ENCODE peak calls at places on chromosomes 3 and 15, in six cellular contexts. N is tibial artery, O is mammary epithelial cell, R is brain microvascular endothelial cell, P is AG10803, D is foreskin fibroblast. W is an unnamed sample.

GRCh38 chr3:78737988-78738387 is 1029.8 kb downstream of the ROBO1 start:
- DNase-seq in N (no peak), O (peak; percentile 46), R (no peak), P (no peak), D (no peak), W (no peak)

GRCh38 chr3:24678441-24678865 is 183.8 kb upstream of the THRB start:
- DNase-seq in N (no peak), O (peak; percentile 94), R (peak; percentile 95), P (peak; percentile 98), D (peak; percentile 82), W (peak; percentile 85)

GRCh38 chr15:83947156-83947555 is 288.4 kb upstream of the GOLGA6L4 start:
- DNase-seq in N (no peak), O (no peak), R (no peak), P (no peak), D (no peak), W (no peak)

GRCh38 chr15:31435891-31436628 is 109.4 kb downstream of the KLF13 start:
- DNase-seq in N (peak; percentile 82), O (no peak), R (no peak), P (peak; percentile 44), D (no peak), W (no peak)

GRCh38 chr3:59300727-59301134 is 250.9 kb upstream of the CFAP20DC start:
- DNase-seq in N (no peak), O (peak; percentile 88), R (no peak), P (no peak), D (no peak), W (no peak)

GRCh38 chr15:59138243-59138642 is 33.3 kb downstream of the CCNB2 start:
- DNase-seq in N (no peak), O (no peak), R (peak; percentile 41), P (peak; percentile 24), D (no peak), W (no peak)

GRCh38 chr15:81899024-81899423 is 146.8 kb downstream of the MEX3B start:
- DNase-seq in N (no peak), O (no peak), R (no peak), P (no peak), D (no peak), W (no peak)

GRCh38 chr3:37453393-37454391 is 279.3 kb upstream of the LRRFIP2 start:
- DNase-seq in N (peak; percentile 92), O (no peak), R (no peak), P (no peak), D (no peak), W (no peak)

GRCh38 chr15:76951161-76951714 is 19.7 kb downstream of the RCN2 start:
- DNase-seq in N (no peak), O (no peak), R (no peak), P (no peak), D (no peak), W (no peak)

GRCh38 chr3:77381426-77381825 is 341.5 kb downstream of the ROBO2 start:
- DNase-seq in N (no peak), O (no peak), R (no peak), P (no peak), D (no peak), W (no peak)

GRCh38 chr3:58236527-58237237 is 910 bp upstream of the ABHD6 start:
- DNase-seq in N (no peak), O (no peak), R (no peak), P (no peak), D (no peak), W (no peak)

GRCh38 chr15:70480196-70480856 is 283.0 kb downstream of the UACA start:
- DNase-seq in N (no peak), O (no peak), R (no peak), P (no peak), D (no peak), W (no peak)

GRCh38 chr3:120634539-120634938 is 38.4 kb downstream of the NDUFB4 start:
- DNase-seq in N (no peak), O (peak; percentile 20), R (no peak), P (no peak), D (no peak), W (no peak)

GRCh38 chr3:124351430-124352142 is 359.7 kb upstream of the ROPN1 start:
- DNase-seq in N (no peak), O (peak; percentile 28), R (peak; percentile 66), P (peak; percentile 79), D (peak; percentile 34), W (peak; percentile 40)

GRCh38 chr3:160154033-160154432 is 71.2 kb upstream of the C3orf80 start:
- DNase-seq in N (no peak), O (peak; percentile 40), R (peak; percentile 52), P (peak; percentile 32), D (no peak), W (peak; percentile 20)

GRCh38 chr15:96326551-96327154 is 3.8 kb upstream of the NR2F2 start:
- DNase-seq in N (peak; percentile 78), O (peak; percentile 62), R (peak; percentile 39), P (peak; percentile 75), D (peak; percentile 53), W (peak; percentile 46)

GRCh38 chr3:120098710-120099109 is 4.5 kb upstream of the GSK3B start:
- DNase-seq in N (no peak), O (peak; percentile 49), R (no peak), P (no peak), D (no peak), W (no peak)

GRCh38 chr3:143121240-143122088 is 1.9 kb downstream of the CHST2 start:
- DNase-seq in N (no peak), O (peak; percentile 36), R (peak; percentile 86), P (peak; percentile 53), D (peak; percentile 87), W (no peak)

GRCh38 chr3:158109804-158110657 is at the start of gene RSRC1:
- DNase-seq in N (peak; percentile 90), O (peak; percentile 89), R (peak; percentile 90), P (peak; percentile 89), D (peak; percentile 89), W (peak; percentile 62)

GRCh38 chr3:185082149-185082548 is 70.7 kb downstream of the C3orf70 start:
- DNase-seq in N (no peak), O (no peak), R (no peak), P (no peak), D (no peak), W (no peak)

GRCh38 chr15:68650901-68651709 is 72.3 kb downstream of the CORO2B start:
- DNase-seq in N (peak; percentile 67), O (no peak), R (no peak), P (no peak), D (no peak), W (no peak)

GRCh38 chr3:52524752-52525661 is 8.7 kb downstream of the NT5DC2 start:
- DNase-seq in N (peak; percentile 92), O (no peak), R (peak; percentile 40), P (no peak), D (no peak), W (no peak)

GRCh38 chr3:14047841-14048240 is 76.8 kb downstream of the CHCHD4 start:
- DNase-seq in N (no peak), O (peak; percentile 41), R (no peak), P (no peak), D (no peak), W (no peak)

GRCh38 chr15:39613271-39613670 is 32.4 kb downstream of the THBS1 start:
- DNase-seq in N (no peak), O (peak; percentile 70), R (no peak), P (no peak), D (peak; percentile 14), W (no peak)

GRCh38 chr15:98433302-98433701 is 215.0 kb upstream of the IGF1R start:
- DNase-seq in N (no peak), O (no peak), R (no peak), P (peak; percentile 60), D (no peak), W (peak; percentile 8)

GRCh38 chr15:90932660-90932991 is 277 bp upstream of the HDDC3 start:
- DNase-seq in N (no peak), O (no peak), R (no peak), P (no peak), D (no peak), W (no peak)

GRCh38 chr15:90931737-90932659 is at the start of gene HDDC3:
- DNase-seq in N (peak; percentile 94), O (peak; percentile 85), R (peak; percentile 70), P (peak; percentile 78), D (peak; percentile 79), W (no peak)

GRCh38 chr15:90929709-90930019 is 2.7 kb downstream of the HDDC3 start:
- DNase-seq in N (no peak), O (no peak), R (no peak), P (no peak), D (no peak), W (no peak)

GRCh38 chr15:90933310-90933709 is 961 bp upstream of the HDDC3 start:
- DNase-seq in N (no peak), O (no peak), R (no peak), P (no peak), D (no peak), W (no peak)

GRCh38 chr15:90930861-90931629 is 1.3 kb downstream of the HDDC3 start:
- DNase-seq in N (no peak), O (peak; percentile 6), R (no peak), P (peak; percentile 37), D (no peak), W (no peak)
- H3K4me3 ChIP-seq in N (peak overlapping the region; percentile 68), O (no peak overlapping the region), R (peak overlapping the region; percentile 72), P (peak overlapping the region; percentile 71), D (peak overlapping the region; percentile 57), W (no peak overlapping the region)

DNA sequence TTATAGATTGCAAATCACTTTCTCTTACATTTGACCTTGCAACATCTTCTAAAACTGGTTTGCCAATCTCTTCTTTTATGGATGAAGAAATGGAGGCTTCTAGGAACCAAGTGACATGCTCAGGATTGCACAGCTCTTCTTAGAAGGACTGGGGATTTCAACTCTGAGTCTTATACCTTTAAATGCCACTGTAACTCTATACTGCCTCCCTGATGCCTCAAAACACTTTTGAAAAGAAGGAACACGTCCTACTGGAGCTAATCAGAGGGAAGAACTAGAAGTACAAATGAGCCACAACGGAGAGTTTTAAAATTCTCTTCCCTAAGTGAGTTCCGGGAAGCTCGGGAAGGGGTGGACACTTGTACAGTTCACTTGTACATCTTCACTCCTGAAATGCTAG is 973 bp upstream of the MITF start:
- DNase-seq in N (no peak), O (peak; percentile 34), R (no peak), P (no peak), D (peak; percentile 40), W (no peak)
- H3K4me3 ChIP-seq in N (peak overlapping the region; percentile 83), O (peak overlapping the region; percentile 98), R (peak overlapping the region; percentile 85), P (peak overlapping the region; percentile 75), D (peak overlapping the region; percentile 82), W (peak overlapping the region; percentile 55)

DNA sequence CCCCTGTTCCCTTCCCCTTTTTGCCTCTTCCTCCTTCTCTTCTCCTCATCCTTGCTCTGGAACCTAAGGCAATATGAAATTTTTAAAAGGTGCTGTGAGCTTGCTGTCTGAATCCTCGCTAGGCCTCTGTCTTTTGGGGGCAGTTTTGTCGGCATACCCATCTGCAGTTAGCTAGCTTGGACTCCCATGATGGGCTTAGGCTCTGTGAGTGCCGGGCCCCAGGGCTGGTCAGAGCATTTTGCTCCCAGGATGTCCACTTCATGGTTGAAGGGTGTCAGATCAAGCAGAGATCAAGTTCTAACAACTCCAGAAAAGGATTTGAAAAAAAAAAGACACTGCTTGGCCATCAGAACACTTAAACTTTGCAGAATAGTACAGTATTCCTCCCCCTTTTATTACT is 18.6 kb downstream of the ZIC1 start:
- DNase-seq in N (no peak), O (no peak), R (no peak), P (no peak), D (no peak), W (no peak)
- H3K4me3 ChIP-seq in N (no peak overlapping the region), O (no peak overlapping the region), R (no peak overlapping the region), P (no peak overlapping the region), D (no peak overlapping the region), W (no peak overlapping the region)

DNA sequence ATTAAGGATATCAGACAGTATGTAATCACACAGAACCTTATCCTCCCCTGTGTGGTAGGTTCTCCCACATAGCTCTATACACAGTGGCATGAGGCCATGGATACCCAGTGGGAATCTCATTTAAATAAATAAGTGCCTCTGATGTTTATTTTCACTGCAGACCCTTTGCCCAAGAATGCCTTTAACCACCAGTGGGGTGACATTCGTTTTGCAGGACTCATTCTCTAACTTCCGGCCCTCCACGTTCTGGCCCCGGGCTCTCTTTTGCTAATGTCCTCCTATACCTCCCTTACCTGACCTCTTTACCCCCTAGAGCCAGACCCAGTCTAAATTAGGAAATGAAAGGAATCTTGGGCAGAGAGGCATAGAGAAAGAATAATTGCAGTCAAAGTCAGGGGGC is 8.3 kb downstream of the CCDC80 start:
- DNase-seq in N (no peak), O (no peak), R (no peak), P (no peak), D (no peak), W (no peak)
- H3K4me3 ChIP-seq in N (no peak overlapping the region), O (no peak overlapping the region), R (no peak overlapping the region), P (peak overlapping the region; percentile 88), D (peak overlapping the region; percentile 28), W (peak overlapping the region; percentile 9)